ENCODE peak calls at places on chromosome 18, in eight cellular contexts. Y, G, H, N, D, R, U and I are unnamed samples.

GRCh38 chr18:12703714-12704113 is 872 bp downstream of the PSMG2 start:
- DNase-seq in N (no peak), Y (no peak), D (peak; percentile 61), H (peak; percentile 41), G (no peak), R (peak; percentile 28), U (no peak), I (peak; percentile 24)

GRCh38 chr18:37336568-37337285 is 228.9 kb downstream of the CELF4 start:
- DNase-seq in U (no peak), N (no peak), Y (no peak), G (no peak), H (no peak), D (no peak), R (no peak), I (no peak)

GRCh38 chr18:79411614-79412526 is 16.1 kb downstream of the NFATC1 start:
- DNase-seq in H (no peak), G (no peak), R (no peak), N (no peak), U (no peak), D (no peak), Y (no peak), I (no peak)

GRCh38 chr18:69031571-69032451 is 233.9 kb downstream of the CCDC102B start:
- DNase-seq in Y (no peak), G (no peak), H (no peak), D (peak; percentile 44), U (no peak), N (no peak), R (no peak), I (no peak)

GRCh38 chr18:50395093-50395492 is 20.2 kb downstream of the SKA1 start:
- DNase-seq in D (no peak), R (no peak), Y (no peak), G (no peak), H (no peak), U (no peak), N (no peak), I (no peak)

GRCh38 chr18:68181956-68182355 is 533.0 kb downstream of the TMX3 start:
- DNase-seq in D (no peak), N (no peak), Y (no peak), G (no peak), U (no peak), R (no peak), H (peak; percentile 38), I (no peak)

GRCh38 chr18:3256693-3257626 is 5.0 kb upstream of the MYL12B start:
- DNase-seq in D (no peak), Y (no peak), H (peak; percentile 57), U (no peak), N (no peak), G (peak; percentile 49), R (peak; percentile 71), I (no peak)

GRCh38 chr18:48133675-48134251 is 203.3 kb upstream of the SMAD2 start:
- DNase-seq in H (peak; percentile 7), D (no peak), U (peak; percentile 47), Y (no peak), G (no peak), R (no peak), N (no peak), I (no peak)

GRCh38 chr18:11570770-11571169 is 38.6 kb upstream of the SLC35G4 start:
- DNase-seq in U (no peak), N (no peak), H (peak; percentile 9), G (no peak), D (no peak), R (peak; percentile 25), Y (no peak), I (peak; percentile 8)

GRCh38 chr18:21264651-21265050 is 22.6 kb downstream of the GREB1L start:
- DNase-seq in U (peak; percentile 14), H (peak; percentile 60), R (no peak), D (peak; percentile 40), G (peak; percentile 51), Y (no peak), N (no peak), I (no peak)